ENCODE peak calls at places on chromosome 3, in nine cellular contexts. U, E, S, P, G, K, O, N and T are unnamed samples.

GRCh38 chr3:134621824-134622223 is 29.0 kb downstream of the KY start:
- DNase-seq in N (no peak), O (no peak), S (no peak), P (no peak), K (no peak), E (no peak), G (peak; percentile 11), U (no peak), T (no peak)

GRCh38 chr3:150764607-150765366 is 1.8 kb upstream of the SIAH2 start:
- DNase-seq in G (no peak), K (no peak), P (no peak), O (no peak), S (no peak), U (no peak), N (no peak), E (no peak), T (no peak)

GRCh38 chr3:36166477-36166876 is 213.8 kb upstream of the STAC start:
- DNase-seq in K (no peak), U (no peak), N (no peak), O (no peak), G (no peak), P (no peak), E (no peak), S (no peak), T (no peak)

GRCh38 chr3:154060606-154061380 is 60.4 kb upstream of the ARHGEF26 start:
- DNase-seq in N (no peak), K (no peak), O (no peak), E (no peak), S (no peak), G (no peak), P (no peak), U (no peak), T (no peak)

GRCh38 chr3:127409421-127410136 is 121.7 kb upstream of the PRR20G start:
- DNase-seq in P (no peak), O (no peak), G (no peak), S (no peak), N (no peak), E (no peak), U (no peak), K (no peak), T (no peak)

GRCh38 chr3:188214442-188214841 is 60.5 kb downstream of the LPP start:
- DNase-seq in U (no peak), P (no peak), S (peak; percentile 60), E (no peak), K (no peak), N (no peak), O (no peak), G (peak; percentile 2), T (no peak)

GRCh38 chr3:39981547-39982184 is 172.3 kb downstream of the MYRIP start:
- DNase-seq in O (no peak), E (no peak), K (no peak), S (no peak), G (no peak), P (no peak), U (no peak), N (no peak), T (no peak)

GRCh38 chr3:88025001-88025552 is 33.7 kb downstream of the CGGBP1 start:
- DNase-seq in K (no peak), O (no peak), G (no peak), N (no peak), S (no peak), U (no peak), P (no peak), E (no peak), T (no peak)

GRCh38 chr3:60841355-60841754 is 409.9 kb downstream of the FHIT start:
- DNase-seq in U (no peak), K (no peak), O (no peak), G (no peak), S (no peak), N (no peak), E (no peak), P (no peak), T (no peak)

GRCh38 chr3:11661827-11662226 is 18.1 kb upstream of the VGLL4 start:
- DNase-seq in G (no peak), U (no peak), O (no peak), K (peak; percentile 11), S (no peak), E (no peak), P (no peak), N (no peak), T (no peak)

GRCh38 chr3:10463191-10464067 is 42.0 kb downstream of the ATP2B2 start:
- DNase-seq in E (no peak), U (no peak), O (no peak), G (no peak), K (no peak), P (no peak), S (no peak), N (no peak), T (no peak)

GRCh38 chr3:157408499-157409149 is 28.0 kb upstream of the PTX3 start:
- DNase-seq in N (no peak), E (no peak), S (no peak), K (no peak), U (no peak), P (no peak), O (no peak), G (no peak), T (no peak)

GRCh38 chr3:46710671-46711295 is 6.9 kb downstream of the PRSS50 start:
- DNase-seq in U (no peak), S (no peak), O (no peak), K (no peak), P (no peak), N (no peak), E (no peak), G (no peak), T (no peak)

GRCh38 chr3:172647823-172648222 is 63.0 kb downstream of the NCEH1 start:
- DNase-seq in P (no peak), N (no peak), K (no peak), S (no peak), O (no peak), G (no peak), U (no peak), E (no peak), T (no peak)

GRCh38 chr3:22189616-22190015 is 438.6 kb upstream of the ZNF385D start:
- DNase-seq in K (no peak), G (no peak), E (no peak), N (no peak), S (no peak), O (no peak), U (no peak), P (no peak), T (no peak)

GRCh38 chr3:29914861-29915524 is 634.1 kb downstream of the RBMS3 start:
- DNase-seq in N (no peak), G (no peak), S (no peak), K (no peak), O (no peak), E (no peak), P (no peak), U (no peak), T (no peak)

GRCh38 chr3:79032686-79033318 is 735.0 kb downstream of the ROBO1 start:
- DNase-seq in G (peak; percentile 3), O (no peak), E (no peak), N (no peak), U (no peak), P (no peak), S (no peak), K (peak; percentile 29), T (no peak)

GRCh38 chr3:173128633-173129032 is 12.4 kb downstream of the SPATA16 start:
- DNase-seq in K (no peak), E (no peak), G (no peak), N (no peak), O (no peak), S (no peak), P (no peak), U (no peak), T (no peak)

GRCh38 chr3:188365978-188366698 is 212.2 kb downstream of the LPP start:
- DNase-seq in O (no peak), U (no peak), S (no peak), K (no peak), N (no peak), E (no peak), P (no peak), G (no peak), T (no peak)

GRCh38 chr3:119175869-119176756 is 2.7 kb downstream of the UPK1B start:
- DNase-seq in E (no peak), P (no peak), O (no peak), S (no peak), N (no peak), K (no peak), U (no peak), G (no peak), T (no peak)

GRCh38 chr3:28765194-28765593 is 416.6 kb upstream of the AZI2 start:
- DNase-seq in K (no peak), O (no peak), E (no peak), U (no peak), G (no peak), P (no peak), S (no peak), N (no peak), T (no peak)

GRCh38 chr3:127002195-127003174 is 19.6 kb downstream of the PLXNA1 start:
- DNase-seq in O (no peak), K (no peak), G (no peak), P (no peak), E (no peak), U (no peak), S (no peak), N (no peak), T (no peak)

GRCh38 chr3:143070977-143071551 is 48.5 kb upstream of the CHST2 start:
- DNase-seq in K (no peak), U (no peak), N (no peak), P (no peak), E (no peak), G (no peak), O (no peak), S (no peak), T (no peak)

GRCh38 chr3:3180421-3180820 is 930 bp upstream of the CRBN start:
- DNase-seq in O (no peak), N (no peak), S (no peak), P (no peak), K (no peak), G (no peak), E (no peak), U (no peak), T (no peak)

GRCh38 chr3:77052733-77053680 is 13.1 kb downstream of the ROBO2 start:
- DNase-seq in E (no peak), S (no peak), K (no peak), N (no peak), P (no peak), G (no peak), O (no peak), U (no peak), T (no peak)